ENCODE peak calls at places on chromosomes 12 and 14, in nine cellular contexts. L, V, U, Q, M, S, P, F and Y are unnamed samples. For H3K27me3 and H3K4me1, the result is how much of the 10 kb centered on the place peaks cover.

GRCh38 chr12:47776471-47777143 is 3.6 kb downstream of the SLC48A1 start:
- DNase-seq in U (no peak), S (no peak), V (no peak), F (peak), M (no peak), Q (no peak), P (no peak), L (no peak), Y (no peak)

GRCh38 chr14:54739514-54739913 is 163.1 kb downstream of the GCH1 start:
- DNase-seq in L (no peak), Q (no peak), U (no peak), S (no peak), F (no peak), M (no peak), V (no peak), P (no peak), Y (no peak)

GRCh38 chr12:115451785-115452736 is 768.1 kb upstream of the TBX3 start:
- DNase-seq in Q (no peak), V (peak), P (no peak), L (peak), M (peak), U (no peak), S (peak), F (no peak), Y (peak)

GRCh38 chr12:120139958-120140357 is 23.4 kb upstream of the RAB35 start:
- DNase-seq in Q (no peak), U (no peak), F (no peak), S (no peak), L (no peak), P (no peak), V (no peak), M (no peak), Y (no peak)

GRCh38 chr12:31984806-31985591 is 25.8 kb downstream of the RESF1 start:
- DNase-seq in L (no peak), S (no peak), Q (no peak), U (no peak), P (no peak), V (no peak), F (no peak), M (no peak), Y (no peak)

GRCh38 chr12:1915082-1915968 is 3.1 kb downstream of the CACNA2D4 start:
- DNase-seq in V (no peak), F (peak), P (peak), Q (no peak), S (peak), M (no peak), U (no peak), L (no peak), Y (no peak)

GRCh38 chr12:45379261-45379660 is 163.4 kb downstream of the ANO6 start:
- DNase-seq in F (no peak), P (no peak), L (no peak), S (no peak), U (no peak), M (no peak), Q (no peak), V (no peak), Y (no peak)

GRCh38 chr12:113314121-113314529 is 20.8 kb downstream of the SLC8B1 start:
- DNase-seq in M (no peak), Q (no peak), S (no peak), V (no peak), U (no peak), P (no peak), F (no peak), L (no peak), Y (no peak)

GRCh38 chr14:94000986-94001385 is 3.9 kb downstream of the CCDC197 start:
- DNase-seq in P (no peak), M (no peak), Q (no peak), U (no peak), S (no peak), F (peak), L (no peak), V (no peak), Y (no peak)

GRCh38 chr12:88142610-88142991 is 494 bp downstream of the TMTC3 start:
- DNase-seq in U (peak), P (no peak), S (peak), L (peak), M (peak), F (peak), V (peak), Q (peak), Y (peak)

GRCh38 chr12:70043490-70044138 is 199.6 kb upstream of the CNOT2 start:
- DNase-seq in L (no peak), V (no peak), F (no peak), M (no peak), U (no peak), S (no peak), Q (no peak), P (no peak), Y (no peak)

GRCh38 chr14:104461676-104462443 is 117.7 kb upstream of the C14orf180 start:
- DNase-seq in V (peak), P (peak), Q (no peak), U (no peak), S (peak), L (no peak), F (no peak), M (no peak), Y (no peak)

GRCh38 chr14:37608649-37609048 is 13.2 kb downstream of the TTC6 start:
- DNase-seq in V (no peak), L (no peak), F (no peak), Q (no peak), S (no peak), M (no peak), P (no peak), U (no peak), Y (no peak)

GRCh38 chr14:99040711-99041110 is 231.3 kb downstream of the BCL11B start:
- DNase-seq in Q (no peak), V (no peak), U (no peak), L (no peak), F (no peak), P (no peak), S (no peak), M (no peak), Y (no peak)

GRCh38 chr12:128792881-128793280 is 30.9 kb downstream of the SLC15A4 start:
- DNase-seq in S (no peak), Q (no peak), P (no peak), U (no peak), L (no peak), M (no peak), F (peak), V (no peak), Y (no peak)

GRCh38 chr12:5295966-5296365 is 135.9 kb upstream of the NTF3 start:
- DNase-seq in F (no peak), V (no peak), S (no peak), L (no peak), U (peak), M (no peak), Q (no peak), P (no peak), Y (no peak)

GRCh38 chr12:129083121-129083520 is 229.8 kb downstream of the GLT1D1 start:
- DNase-seq in V (no peak), M (no peak), F (no peak), L (no peak), Q (no peak), U (no peak), S (no peak), P (no peak), Y (no peak)

GRCh38 chr14:24665440-24665991 is 31.5 kb upstream of the GZMB start:
- DNase-seq in Q (no peak), F (no peak), V (no peak), S (no peak), P (no peak), L (no peak), M (no peak), U (no peak), Y (no peak)

GRCh38 chr12:127083028-127083949 is 1183.7 kb upstream of the TMEM132C start:
- DNase-seq in U (no peak), S (no peak), Q (no peak), F (no peak), P (no peak), L (peak), M (no peak), V (peak), Y (no peak)

GRCh38 chr12:3132636-3133409 is 55.6 kb downstream of the TSPAN9 start:
- DNase-seq in Q (no peak), U (no peak), F (no peak), L (no peak), S (no peak), M (no peak), P (no peak), V (peak), Y (peak)

GRCh38 chr14:36579573-36580140 is 2.8 kb downstream of the NKX2-8 start:
- DNase-seq in P (no peak), S (no peak), F (peak), Q (no peak), M (no peak), V (no peak), L (no peak), U (no peak), Y (no peak)

GRCh38 chr14:36579001-36579555 is 3.3 kb downstream of the NKX2-8 start:
- DNase-seq in P (no peak), Q (no peak), M (no peak), U (no peak), L (no peak), F (no peak), V (no peak), S (no peak), Y (no peak)

GRCh38 chr14:36582011-36582873 is at the start of gene NKX2-8:
- DNase-seq in F (no peak), V (peak), Q (no peak), U (no peak), S (no peak), P (no peak), L (peak), M (no peak), Y (no peak)

GRCh38 chr14:36580856-36581831 is 1.3 kb downstream of the NKX2-8 start:
- DNase-seq in Q (no peak), V (peak), F (no peak), L (peak), P (no peak), S (no peak), U (no peak), M (peak), Y (peak)

GRCh38 chr14:36580141-36580855 is 2.1 kb downstream of the NKX2-8 start:
- DNase-seq in F (no peak), M (no peak), S (no peak), U (no peak), V (no peak), Q (no peak), P (no peak), L (no peak), Y (no peak)
- H3K27me3 ChIP-seq in F (half or more), M (half or more), S (under half), U (half or more), V (half or more), Q (under half), P (under half), L (under half), Y (half or more)

GRCh38 chr12:109134186-109134917 is 18.0 kb downstream of the ACACB start:
- DNase-seq in V (peak), M (peak), Q (peak), F (peak), S (peak), U (no peak), L (peak), P (no peak), Y (peak)
- H3K4me1 ChIP-seq in V (under half), M (half or more), Q (under half), F (under half), S (under half), U (under half), L (under half), P (under half), Y (half or more)

GRCh38 chr12:17284873-17285272 is 678.9 kb upstream of the LMO3 start:
- DNase-seq in P (no peak), U (no peak), L (no peak), M (no peak), F (no peak), S (no peak), V (no peak), Q (no peak), Y (no peak)

GRCh38 chr12:17276196-17276595 is 670.2 kb upstream of the LMO3 start:
- DNase-seq in F (no peak), P (no peak), L (no peak), M (no peak), V (no peak), Q (no peak), U (no peak), S (no peak), Y (no peak)

GRCh38 chr12:17283563-17283962 is 677.6 kb upstream of the LMO3 start:
- DNase-seq in M (no peak), L (peak), F (no peak), Q (no peak), U (no peak), S (no peak), P (no peak), V (no peak), Y (no peak)

DNA sequence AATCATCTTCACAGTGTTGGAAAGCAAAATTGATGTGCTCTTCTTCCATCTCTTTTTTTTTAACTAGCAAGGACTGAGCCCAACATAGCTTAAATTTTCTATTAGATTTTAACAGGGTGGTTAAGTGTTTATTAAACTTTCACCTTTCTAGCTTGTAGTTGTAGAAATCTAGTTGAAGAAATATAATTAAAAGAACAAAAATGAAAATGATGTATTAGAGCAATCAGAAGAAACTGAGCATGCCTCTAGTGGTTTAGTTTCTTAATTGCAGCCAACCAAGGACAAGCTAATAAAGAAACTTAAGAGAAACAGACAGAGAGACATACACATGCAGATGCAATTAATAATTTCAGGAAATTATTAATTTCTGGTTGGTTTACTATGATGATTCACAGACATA is 673.0 kb upstream of the LMO3 start:
- DNase-seq in S (no peak), M (no peak), F (no peak), V (peak), L (no peak), P (no peak), Q (no peak), U (no peak), Y (no peak)
- TF ChIP-seq CTCF in S (no peak), M (no peak), F (no peak), V (no peak), L (peak), P (no peak), Q (peak), U (no peak), Y (peak)

GRCh38 chr14:71994416-71994815 is 62.2 kb downstream of the RGS6 start:
- DNase-seq in V (no peak), P (no peak), S (no peak), Q (no peak), L (no peak), U (no peak), M (no peak), F (no peak), Y (no peak)
- H3K27me3 ChIP-seq in V (under half), P (under half), S (under half), Q (under half), L (under half), U (under half), M (under half), F (under half), Y (under half)